ENCODE peak calls at places on chromosomes 7 and 10, in four cellular contexts. One of them, this sample, is unnamed.

GRCh38 chr7:2175091-2175490 is 57.7 kb downstream of the MAD1L1 start:
- DNase-seq in GM06990: no peak
- DNase-seq in nephron progenitor cell: no peak
- DNase-seq in AG08395: no peak
- DNase-seq in this sample: no peak

GRCh38 chr7:136348542-136348941 is 371.4 kb upstream of the MTPN start:
- DNase-seq in GM06990: no peak
- DNase-seq in nephron progenitor cell: no peak
- DNase-seq in AG08395: no peak
- DNase-seq in this sample: no peak

GRCh38 chr10:129888784-129889616 is 75.1 kb downstream of the EBF3 start:
- DNase-seq in GM06990: peak; percentile 31
- DNase-seq in AG08395: peak; percentile 77
- DNase-seq in nephron progenitor cell: peak; percentile 84
- DNase-seq in this sample: peak; percentile 16

GRCh38 chr7:43799605-43800004 is 41.1 kb downstream of the BLVRA start:
- DNase-seq in AG08395: no peak
- DNase-seq in GM06990: no peak
- DNase-seq in nephron progenitor cell: no peak
- DNase-seq in this sample: no peak

GRCh38 chr7:20362574-20363253 is 32.0 kb downstream of the ITGB8 start:
- DNase-seq in nephron progenitor cell: no peak
- DNase-seq in GM06990: no peak
- DNase-seq in AG08395: no peak
- DNase-seq in this sample: no peak

GRCh38 chr10:118595598-118596425 is at the start of gene PRLHR:
- DNase-seq in AG08395: peak; percentile 53
- DNase-seq in nephron progenitor cell: peak; percentile 93
- DNase-seq in GM06990: no peak
- DNase-seq in this sample: peak; percentile 12

GRCh38 chr7:132915652-132916051 is 166.2 kb downstream of the CHCHD3 start:
- DNase-seq in nephron progenitor cell: no peak
- DNase-seq in AG08395: no peak
- DNase-seq in GM06990: no peak
- DNase-seq in this sample: no peak

GRCh38 chr10:116385994-116386809 is 41.4 kb upstream of the PNLIPRP3 start:
- DNase-seq in nephron progenitor cell: peak; percentile 13
- DNase-seq in GM06990: no peak
- DNase-seq in AG08395: peak; percentile 23
- DNase-seq in this sample: peak; percentile 28

GRCh38 chr7:140685407-140686087 is 11.0 kb upstream of the NDUFB2 start:
- DNase-seq in GM06990: no peak
- DNase-seq in nephron progenitor cell: no peak
- DNase-seq in AG08395: no peak
- DNase-seq in this sample: no peak

GRCh38 chr7:155352076-155352752 is 54.5 kb downstream of the INSIG1 start:
- DNase-seq in GM06990: no peak
- DNase-seq in nephron progenitor cell: no peak
- DNase-seq in AG08395: no peak
- DNase-seq in this sample: no peak

GRCh38 chr7:152608208-152608607 is 67.7 kb downstream of the XRCC2 start:
- DNase-seq in GM06990: no peak
- DNase-seq in AG08395: no peak
- DNase-seq in nephron progenitor cell: no peak
- DNase-seq in this sample: no peak

GRCh38 chr10:60810437-60811182 is 32.3 kb downstream of the CDK1 start:
- DNase-seq in nephron progenitor cell: no peak
- DNase-seq in AG08395: peak; percentile 62
- DNase-seq in GM06990: no peak
- DNase-seq in this sample: no peak

GRCh38 chr10:86334515-86335085 is 32.0 kb downstream of the GRID1 start:
- DNase-seq in GM06990: no peak
- DNase-seq in nephron progenitor cell: no peak
- DNase-seq in AG08395: no peak
- DNase-seq in this sample: no peak

GRCh38 chr7:3280445-3280844 is 20.6 kb upstream of the SDK1 start:
- DNase-seq in AG08395: no peak
- DNase-seq in nephron progenitor cell: no peak
- DNase-seq in GM06990: no peak
- DNase-seq in this sample: no peak

GRCh38 chr7:76424413-76425111 is at the start of gene ZP3:
- DNase-seq in AG08395: no peak
- DNase-seq in nephron progenitor cell: no peak
- DNase-seq in GM06990: peak; percentile 48
- DNase-seq in this sample: no peak

GRCh38 chr10:23174075-23174973 is 17.8 kb upstream of the PTF1A start:
- DNase-seq in GM06990: no peak
- DNase-seq in AG08395: no peak
- DNase-seq in nephron progenitor cell: peak; percentile 45
- DNase-seq in this sample: no peak

GRCh38 chr7:126791306-126791705 is 461.4 kb downstream of the GRM8 start:
- DNase-seq in nephron progenitor cell: no peak
- DNase-seq in GM06990: no peak
- DNase-seq in AG08395: no peak
- DNase-seq in this sample: no peak

GRCh38 chr10:114694735-114695134 is 36.7 kb upstream of the ABLIM1 start:
- DNase-seq in nephron progenitor cell: peak; percentile 57
- DNase-seq in AG08395: no peak
- DNase-seq in GM06990: no peak
- DNase-seq in this sample: peak; percentile 50

GRCh38 chr10:71516890-71517289 is 120.2 kb downstream of the CDH23 start:
- DNase-seq in AG08395: no peak
- DNase-seq in GM06990: no peak
- DNase-seq in nephron progenitor cell: no peak
- DNase-seq in this sample: no peak

GRCh38 chr7:80918909-80919721 is at the start of gene SEMA3C:
- DNase-seq in AG08395: peak; percentile 96
- DNase-seq in nephron progenitor cell: peak; percentile 94
- DNase-seq in GM06990: peak; percentile 44
- DNase-seq in this sample: peak; percentile 91

GRCh38 chr10:5317547-5318107 is 47.1 kb upstream of the UCN3 start:
- DNase-seq in AG08395: peak; percentile 73
- DNase-seq in GM06990: peak; percentile 15
- DNase-seq in nephron progenitor cell: no peak
- DNase-seq in this sample: peak; percentile 50

GRCh38 chr10:6128591-6129383 is 40.0 kb downstream of the RBM17 start:
- DNase-seq in GM06990: no peak
- DNase-seq in nephron progenitor cell: no peak
- DNase-seq in AG08395: peak; percentile 51
- DNase-seq in this sample: no peak

GRCh38 chr10:121994429-121994881 is 5.5 kb downstream of the TACC2 start:
- DNase-seq in AG08395: no peak
- DNase-seq in nephron progenitor cell: peak; percentile 23
- DNase-seq in GM06990: no peak
- DNase-seq in this sample: no peak

GRCh38 chr10:29859521-29860130 is 199.8 kb downstream of the JCAD start:
- DNase-seq in nephron progenitor cell: no peak
- DNase-seq in AG08395: peak; percentile 45
- DNase-seq in GM06990: no peak
- DNase-seq in this sample: no peak

GRCh38 chr10:97179731-97180366 is 5.9 kb downstream of the SLIT1 start:
- DNase-seq in nephron progenitor cell: peak; percentile 75
- DNase-seq in GM06990: no peak
- DNase-seq in AG08395: peak; percentile 33
- DNase-seq in this sample: peak; percentile 11

GRCh38 chr7:91212592-91212991 is 51.6 kb upstream of the FZD1 start:
- DNase-seq in nephron progenitor cell: no peak
- DNase-seq in GM06990: no peak
- DNase-seq in AG08395: no peak
- DNase-seq in this sample: no peak